ENCODE peak calls at places on chromosomes 7 and 10, in nine cellular contexts. I is A549, A is suprapubic skin, M is tibial nerve, E is vagina, S is adrenal gland, R is uterus, H is body of pancreas, P is IMR-90. K is an unnamed sample.

GRCh38 chr7:116740758-116741462 is 68.9 kb downstream of the MET start:
- DNase-seq in A (no peak), M (no peak), P (no peak), H (no peak), I (no peak), R (no peak), S (no peak), E (no peak), K (no peak)

GRCh38 chr7:66352071-66352470 is 146.9 kb downstream of the TPST1 start:
- DNase-seq in E (no peak), S (no peak), M (no peak), H (no peak), P (no peak), I (no peak), A (no peak), R (no peak), K (no peak)

GRCh38 chr7:145360511-145361100 is 524.8 kb upstream of the TPK1 start:
- DNase-seq in A (no peak), I (no peak), M (no peak), R (no peak), S (no peak), P (no peak), H (no peak), E (no peak), K (no peak)

GRCh38 chr7:108181073-108181985 is 51.2 kb upstream of the LAMB4 start:
- DNase-seq in M (peak; percentile 25), E (no peak), H (no peak), R (no peak), P (peak; percentile 67), A (no peak), I (peak; percentile 73), S (no peak), K (no peak)

GRCh38 chr10:55813451-55814170 is 547.4 kb downstream of the ZWINT start:
- DNase-seq in S (no peak), M (no peak), A (no peak), I (no peak), H (no peak), P (no peak), E (no peak), R (no peak), K (no peak)

GRCh38 chr10:132417249-132417878 is 20.4 kb downstream of the PWWP2B start:
- DNase-seq in S (no peak), P (no peak), I (no peak), H (peak; percentile 69), M (no peak), A (no peak), R (no peak), E (no peak), K (no peak)

GRCh38 chr10:59887006-59887405 is 19.4 kb downstream of the CCDC6 start:
- DNase-seq in I (no peak), E (no peak), M (no peak), S (no peak), R (no peak), P (peak; percentile 49), H (no peak), A (no peak), K (no peak)

GRCh38 chr7:142384508-142384922 is 126.7 kb upstream of the PRSS58 start:
- DNase-seq in I (no peak), S (no peak), H (no peak), A (no peak), R (no peak), E (no peak), M (no peak), P (peak; percentile 43), K (no peak)

GRCh38 chr10:33263453-33263852 is 71.0 kb downstream of the NRP1 start:
- DNase-seq in P (peak; percentile 39), R (no peak), E (no peak), H (no peak), A (no peak), M (no peak), S (no peak), I (no peak), K (no peak)

GRCh38 chr7:123401295-123401694 is 133.1 kb downstream of the IQUB start:
- DNase-seq in A (no peak), M (no peak), H (peak; percentile 37), S (no peak), I (no peak), E (no peak), P (no peak), R (no peak), K (no peak)

GRCh38 chr7:158362912-158363905 is 224.4 kb downstream of the PTPRN2 start:
- DNase-seq in H (no peak), M (no peak), S (peak; percentile 42), I (no peak), A (no peak), P (no peak), E (no peak), R (no peak), K (no peak)

GRCh38 chr7:134774076-134774475 is 5.4 kb upstream of the CALD1 start:
- DNase-seq in A (no peak), P (no peak), H (no peak), E (no peak), S (no peak), R (no peak), I (no peak), M (no peak), K (no peak)

GRCh38 chr10:102401322-102401614 is 5.8 kb downstream of the NFKB2 start:
- DNase-seq in S (no peak), P (no peak), A (no peak), I (no peak), R (no peak), M (no peak), H (no peak), E (no peak), K (no peak)
- TF ChIP-seq CTCF in S (no peak), P (no peak), A (no peak), I (no peak), R (no peak), M (no peak), H (no peak), E (no peak), K (no peak)

DNA sequence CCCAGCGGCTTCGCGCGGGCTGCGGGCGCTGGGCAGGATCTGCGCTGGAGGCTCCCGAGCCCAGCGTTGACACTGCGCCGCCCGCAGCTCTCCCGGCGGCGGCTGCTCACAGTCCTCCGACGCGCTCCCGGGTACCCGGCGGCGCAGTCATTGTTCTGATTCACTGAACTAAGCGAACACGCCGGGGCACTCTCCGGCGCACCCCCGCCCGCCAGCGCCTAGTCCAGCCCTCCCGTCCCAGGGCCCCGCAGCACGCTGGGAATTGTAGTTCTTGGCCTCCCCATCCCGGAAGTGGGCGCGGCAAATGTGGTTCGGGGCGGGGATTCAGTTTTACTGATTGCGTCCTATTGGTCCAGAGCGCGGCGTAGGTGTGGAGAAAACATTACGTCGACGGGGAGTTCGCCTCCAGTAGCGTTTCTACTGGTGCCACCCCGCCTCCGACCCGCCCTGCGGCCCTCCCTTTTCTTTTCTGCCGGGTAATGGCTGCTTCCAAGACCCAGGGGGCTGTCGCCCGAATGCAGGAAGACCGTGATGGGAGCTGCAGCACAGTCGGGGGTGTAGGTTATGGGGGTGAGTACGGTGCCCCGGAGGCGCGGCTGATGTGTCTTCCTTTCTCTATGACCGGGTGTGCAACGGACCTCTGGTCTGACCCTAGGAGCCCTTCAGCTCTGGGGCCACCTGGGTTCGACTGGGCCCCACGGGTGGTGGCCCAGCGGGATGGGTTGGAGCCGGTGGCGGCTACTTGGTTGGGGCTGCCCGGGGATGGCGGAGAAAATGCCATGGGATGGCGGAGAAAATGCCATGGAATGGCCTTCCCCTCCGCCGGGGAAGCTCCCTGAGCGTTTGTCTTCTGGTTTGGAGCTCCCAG is at the start of the genes DOCK4 and ZNF277:
- DNase-seq in P (peak; percentile 99), M (peak; percentile 99), H (peak; percentile 98), A (peak; percentile 99), R (peak; percentile 99), S (peak; percentile 100), E (peak; percentile 99), I (peak; percentile 99), K (peak; percentile 99)
- TF ChIP-seq POLR2A in P (peak; percentile 87), M (peak; percentile 77), H (peak; percentile 93), A (peak; percentile 71), R (peak; percentile 96), S (peak; percentile 92), E (no peak), I (peak; percentile 69), K (peak; percentile 60)

DNA sequence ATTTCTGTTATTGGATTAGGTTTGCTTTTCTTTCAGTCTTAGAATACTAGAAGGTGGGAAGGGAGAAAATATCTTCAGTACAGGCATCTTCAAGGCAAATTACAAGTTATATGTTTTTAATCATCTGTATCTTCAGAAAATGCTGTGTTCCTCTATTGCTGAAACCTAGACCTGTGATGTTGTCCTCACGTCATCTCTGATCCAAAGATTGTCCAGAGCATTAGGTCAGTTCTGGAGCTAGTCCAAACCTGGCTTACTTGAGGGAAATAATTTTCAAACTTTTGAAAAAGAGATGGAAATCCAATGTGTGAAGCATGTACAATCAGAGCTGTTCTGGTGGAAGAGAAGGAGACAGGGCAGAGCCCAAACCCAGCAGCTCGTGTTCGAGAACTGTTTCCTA is 217.3 kb downstream of the ZEB1 start:
- DNase-seq in R (no peak), A (no peak), E (no peak), S (no peak), I (no peak), M (peak; percentile 54), H (no peak), P (no peak), K (no peak)
- H3K4me3 ChIP-seq in R (no peak overlapping the region), A (no peak overlapping the region), E (no peak overlapping the region), S (no peak overlapping the region), I (no peak overlapping the region), M (no peak overlapping the region), H (no peak overlapping the region), P (no peak overlapping the region), K (no peak overlapping the region)

GRCh38 chr7:2555121-2556052 is at the start of gene BRAT1:
- DNase-seq in I (peak; percentile 96), P (peak; percentile 90), S (peak; percentile 98), H (peak; percentile 99), R (peak; percentile 95), E (peak; percentile 94), A (peak; percentile 100), M (peak; percentile 98), K (peak; percentile 99)

GRCh38 chr7:2554654-2555053 is 670 bp downstream of the BRAT1 start:
- DNase-seq in E (no peak), I (no peak), M (no peak), H (no peak), S (no peak), R (no peak), A (no peak), P (no peak), K (no peak)

GRCh38 chr7:2564970-2565546 is 6.3 kb downstream of the IQCE start:
- DNase-seq in I (no peak), A (no peak), S (no peak), M (no peak), H (no peak), R (no peak), E (no peak), P (peak; percentile 34), K (no peak)

GRCh38 chr7:2558620-2559282 is at the start of gene IQCE:
- DNase-seq in A (peak; percentile 97), I (peak; percentile 90), S (peak; percentile 97), P (peak; percentile 84), H (peak; percentile 97), E (no peak), R (peak; percentile 95), M (peak; percentile 76), K (peak; percentile 99)

DNA sequence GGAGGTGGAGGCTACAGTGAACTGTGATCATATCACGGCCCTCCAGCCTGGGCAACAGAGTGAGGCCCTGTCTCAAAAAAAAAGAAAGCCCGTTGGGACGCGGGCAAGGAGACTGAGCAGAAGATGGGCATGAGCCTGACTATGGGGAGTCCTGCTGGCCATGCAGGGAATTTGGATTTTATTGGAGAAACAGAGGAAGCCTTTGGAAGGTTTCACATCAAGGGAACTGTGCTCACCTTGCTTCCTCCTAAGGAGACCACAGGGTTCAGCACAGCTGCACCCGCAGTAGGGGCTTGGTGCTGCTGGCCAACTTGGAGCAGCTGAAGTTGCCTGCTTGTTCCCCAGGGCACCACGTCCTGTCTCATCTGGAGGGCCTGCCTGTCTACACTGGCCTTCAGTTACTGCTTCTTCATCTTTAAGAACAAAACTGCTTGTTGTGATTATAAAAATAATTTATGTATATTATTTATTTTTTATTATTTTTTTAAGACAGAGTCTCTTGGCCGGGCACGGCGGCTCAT is 1.5 kb downstream of the IQCE start:
- DNase-seq in A (no peak), S (no peak), E (no peak), P (no peak), R (no peak), M (no peak), I (no peak), H (no peak), K (no peak)
- TF ChIP-seq CTCF in A (no peak), S (peak; percentile 10), E (no peak), P (peak; percentile 7), R (no peak), M (no peak), I (no peak), H (no peak), K (no peak)

K was measured in heart left ventricle.